ENCODE peak calls at places on chromosomes 3 and 15, in eight cellular contexts. One of them, this sample, is unnamed.

GRCh38 chr3:123169492-123169929 is 32.2 kb upstream of the SEC22A start:
- DNase-seq in neural crest cell: no peak
- DNase-seq in gastrocnemius medialis: no peak
- DNase-seq in Calu3: no peak
- DNase-seq in activated CD4-positive, alpha-beta T cell treated with anti-CD3 and anti-CD28 coated beads, Interleukin-2, amount 10 ng/mL, durations not matched to agents 7 days and 5 days: no peak
- DNase-seq in WTC11: no peak
- DNase-seq in stimulated activated CD8-positive, alpha-beta memory T cell treated with anti-CD3 and anti-CD28 coated beads, Interleukin-15, amount 100 ng/mL, for 4 hours: no peak
- DNase-seq in RWPE1: no peak
- DNase-seq in this sample: no peak

GRCh38 chr15:40702077-40702476 is 7.1 kb downstream of the RAD51 start:
- DNase-seq in neural crest cell: no peak
- DNase-seq in gastrocnemius medialis: no peak
- DNase-seq in Calu3: no peak
- DNase-seq in activated CD4-positive, alpha-beta T cell treated with anti-CD3 and anti-CD28 coated beads, Interleukin-2, amount 10 ng/mL, durations not matched to agents 7 days and 5 days: no peak
- DNase-seq in WTC11: no peak
- DNase-seq in stimulated activated CD8-positive, alpha-beta memory T cell treated with anti-CD3 and anti-CD28 coated beads, Interleukin-15, amount 100 ng/mL, for 4 hours: no peak
- DNase-seq in RWPE1: no peak
- DNase-seq in this sample: peak; percentile 21

GRCh38 chr3:129979891-129980290 is 5.4 kb downstream of the TRH start:
- DNase-seq in neural crest cell: no peak
- DNase-seq in gastrocnemius medialis: no peak
- DNase-seq in Calu3: no peak
- DNase-seq in activated CD4-positive, alpha-beta T cell treated with anti-CD3 and anti-CD28 coated beads, Interleukin-2, amount 10 ng/mL, durations not matched to agents 7 days and 5 days: no peak
- DNase-seq in WTC11: no peak
- DNase-seq in stimulated activated CD8-positive, alpha-beta memory T cell treated with anti-CD3 and anti-CD28 coated beads, Interleukin-15, amount 100 ng/mL, for 4 hours: no peak
- DNase-seq in RWPE1: no peak
- DNase-seq in this sample: no peak

GRCh38 chr3:152497457-152497856 is 228.7 kb downstream of the MBNL1 start:
- DNase-seq in neural crest cell: no peak
- DNase-seq in gastrocnemius medialis: no peak
- DNase-seq in Calu3: no peak
- DNase-seq in activated CD4-positive, alpha-beta T cell treated with anti-CD3 and anti-CD28 coated beads, Interleukin-2, amount 10 ng/mL, durations not matched to agents 7 days and 5 days: no peak
- DNase-seq in WTC11: no peak
- DNase-seq in stimulated activated CD8-positive, alpha-beta memory T cell treated with anti-CD3 and anti-CD28 coated beads, Interleukin-15, amount 100 ng/mL, for 4 hours: no peak
- DNase-seq in RWPE1: no peak
- DNase-seq in this sample: no peak

GRCh38 chr3:186993210-186993782 is 63.0 kb downstream of the ST6GAL1 start:
- DNase-seq in neural crest cell: no peak
- DNase-seq in gastrocnemius medialis: no peak
- DNase-seq in Calu3: no peak
- DNase-seq in activated CD4-positive, alpha-beta T cell treated with anti-CD3 and anti-CD28 coated beads, Interleukin-2, amount 10 ng/mL, durations not matched to agents 7 days and 5 days: no peak
- DNase-seq in WTC11: no peak
- DNase-seq in stimulated activated CD8-positive, alpha-beta memory T cell treated with anti-CD3 and anti-CD28 coated beads, Interleukin-15, amount 100 ng/mL, for 4 hours: no peak
- DNase-seq in RWPE1: no peak
- DNase-seq in this sample: no peak

GRCh38 chr3:89025185-89025584 is 82.2 kb upstream of the EPHA3 start:
- DNase-seq in neural crest cell: no peak
- DNase-seq in gastrocnemius medialis: no peak
- DNase-seq in Calu3: peak; percentile 2
- DNase-seq in activated CD4-positive, alpha-beta T cell treated with anti-CD3 and anti-CD28 coated beads, Interleukin-2, amount 10 ng/mL, durations not matched to agents 7 days and 5 days: no peak
- DNase-seq in WTC11: no peak
- DNase-seq in stimulated activated CD8-positive, alpha-beta memory T cell treated with anti-CD3 and anti-CD28 coated beads, Interleukin-15, amount 100 ng/mL, for 4 hours: no peak
- DNase-seq in RWPE1: peak; percentile 3
- DNase-seq in this sample: no peak

GRCh38 chr3:127486337-127486944 is 104.1 kb downstream of the TPRA1 start:
- DNase-seq in neural crest cell: no peak
- DNase-seq in gastrocnemius medialis: no peak
- DNase-seq in Calu3: no peak
- DNase-seq in activated CD4-positive, alpha-beta T cell treated with anti-CD3 and anti-CD28 coated beads, Interleukin-2, amount 10 ng/mL, durations not matched to agents 7 days and 5 days: no peak
- DNase-seq in WTC11: no peak
- DNase-seq in stimulated activated CD8-positive, alpha-beta memory T cell treated with anti-CD3 and anti-CD28 coated beads, Interleukin-15, amount 100 ng/mL, for 4 hours: no peak
- DNase-seq in RWPE1: no peak
- DNase-seq in this sample: no peak

GRCh38 chr15:49242820-49243219 is 72.8 kb downstream of the GALK2 start:
- DNase-seq in neural crest cell: no peak
- DNase-seq in gastrocnemius medialis: no peak
- DNase-seq in Calu3: no peak
- DNase-seq in activated CD4-positive, alpha-beta T cell treated with anti-CD3 and anti-CD28 coated beads, Interleukin-2, amount 10 ng/mL, durations not matched to agents 7 days and 5 days: no peak
- DNase-seq in WTC11: no peak
- DNase-seq in stimulated activated CD8-positive, alpha-beta memory T cell treated with anti-CD3 and anti-CD28 coated beads, Interleukin-15, amount 100 ng/mL, for 4 hours: no peak
- DNase-seq in RWPE1: no peak
- DNase-seq in this sample: no peak

GRCh38 chr15:49876401-49877038 is 242.5 kb downstream of the ATP8B4 start:
- DNase-seq in neural crest cell: no peak
- DNase-seq in gastrocnemius medialis: peak; percentile 27
- DNase-seq in Calu3: no peak
- DNase-seq in activated CD4-positive, alpha-beta T cell treated with anti-CD3 and anti-CD28 coated beads, Interleukin-2, amount 10 ng/mL, durations not matched to agents 7 days and 5 days: no peak
- DNase-seq in WTC11: peak; percentile 53
- DNase-seq in stimulated activated CD8-positive, alpha-beta memory T cell treated with anti-CD3 and anti-CD28 coated beads, Interleukin-15, amount 100 ng/mL, for 4 hours: no peak
- DNase-seq in RWPE1: no peak
- DNase-seq in this sample: no peak

GRCh38 chr3:156818890-156819289 is 7.3 kb upstream of the LEKR1 start:
- DNase-seq in neural crest cell: no peak
- DNase-seq in gastrocnemius medialis: no peak
- DNase-seq in Calu3: peak; percentile 66
- DNase-seq in activated CD4-positive, alpha-beta T cell treated with anti-CD3 and anti-CD28 coated beads, Interleukin-2, amount 10 ng/mL, durations not matched to agents 7 days and 5 days: no peak
- DNase-seq in WTC11: no peak
- DNase-seq in stimulated activated CD8-positive, alpha-beta memory T cell treated with anti-CD3 and anti-CD28 coated beads, Interleukin-15, amount 100 ng/mL, for 4 hours: no peak
- DNase-seq in RWPE1: peak; percentile 82
- DNase-seq in this sample: no peak

GRCh38 chr3:19399356-19399755 is 251.0 kb downstream of the KCNH8 start:
- DNase-seq in neural crest cell: no peak
- DNase-seq in gastrocnemius medialis: no peak
- DNase-seq in Calu3: no peak
- DNase-seq in activated CD4-positive, alpha-beta T cell treated with anti-CD3 and anti-CD28 coated beads, Interleukin-2, amount 10 ng/mL, durations not matched to agents 7 days and 5 days: no peak
- DNase-seq in WTC11: no peak
- DNase-seq in stimulated activated CD8-positive, alpha-beta memory T cell treated with anti-CD3 and anti-CD28 coated beads, Interleukin-15, amount 100 ng/mL, for 4 hours: no peak
- DNase-seq in RWPE1: no peak
- DNase-seq in this sample: no peak

GRCh38 chr3:194849166-194849875 is 163.6 kb downstream of the FAM43A start:
- DNase-seq in neural crest cell: no peak
- DNase-seq in gastrocnemius medialis: no peak
- DNase-seq in Calu3: no peak
- DNase-seq in activated CD4-positive, alpha-beta T cell treated with anti-CD3 and anti-CD28 coated beads, Interleukin-2, amount 10 ng/mL, durations not matched to agents 7 days and 5 days: no peak
- DNase-seq in WTC11: no peak
- DNase-seq in stimulated activated CD8-positive, alpha-beta memory T cell treated with anti-CD3 and anti-CD28 coated beads, Interleukin-15, amount 100 ng/mL, for 4 hours: no peak
- DNase-seq in RWPE1: no peak
- DNase-seq in this sample: no peak

GRCh38 chr3:28476194-28476593 is 127.6 kb upstream of the AZI2 start:
- DNase-seq in neural crest cell: no peak
- DNase-seq in gastrocnemius medialis: no peak
- DNase-seq in Calu3: no peak
- DNase-seq in activated CD4-positive, alpha-beta T cell treated with anti-CD3 and anti-CD28 coated beads, Interleukin-2, amount 10 ng/mL, durations not matched to agents 7 days and 5 days: no peak
- DNase-seq in WTC11: no peak
- DNase-seq in stimulated activated CD8-positive, alpha-beta memory T cell treated with anti-CD3 and anti-CD28 coated beads, Interleukin-15, amount 100 ng/mL, for 4 hours: no peak
- DNase-seq in RWPE1: peak; percentile 7
- DNase-seq in this sample: peak; percentile 45

GRCh38 chr15:41487376-41487775 is 6.3 kb upstream of the ITPKA start:
- DNase-seq in neural crest cell: no peak
- DNase-seq in gastrocnemius medialis: no peak
- DNase-seq in Calu3: no peak
- DNase-seq in activated CD4-positive, alpha-beta T cell treated with anti-CD3 and anti-CD28 coated beads, Interleukin-2, amount 10 ng/mL, durations not matched to agents 7 days and 5 days: no peak
- DNase-seq in WTC11: no peak
- DNase-seq in stimulated activated CD8-positive, alpha-beta memory T cell treated with anti-CD3 and anti-CD28 coated beads, Interleukin-15, amount 100 ng/mL, for 4 hours: no peak
- DNase-seq in RWPE1: no peak
- DNase-seq in this sample: no peak

GRCh38 chr15:75725021-75725718 is 12.5 kb upstream of the CSPG4 start:
- DNase-seq in neural crest cell: no peak
- DNase-seq in gastrocnemius medialis: peak; percentile 7
- DNase-seq in Calu3: no peak
- DNase-seq in activated CD4-positive, alpha-beta T cell treated with anti-CD3 and anti-CD28 coated beads, Interleukin-2, amount 10 ng/mL, durations not matched to agents 7 days and 5 days: no peak
- DNase-seq in WTC11: no peak
- DNase-seq in stimulated activated CD8-positive, alpha-beta memory T cell treated with anti-CD3 and anti-CD28 coated beads, Interleukin-15, amount 100 ng/mL, for 4 hours: no peak
- DNase-seq in RWPE1: no peak
- DNase-seq in this sample: no peak

GRCh38 chr3:36729204-36730056 is 34.9 kb downstream of the DCLK3 start:
- DNase-seq in neural crest cell: no peak
- DNase-seq in gastrocnemius medialis: no peak
- DNase-seq in Calu3: no peak
- DNase-seq in activated CD4-positive, alpha-beta T cell treated with anti-CD3 and anti-CD28 coated beads, Interleukin-2, amount 10 ng/mL, durations not matched to agents 7 days and 5 days: no peak
- DNase-seq in WTC11: no peak
- DNase-seq in stimulated activated CD8-positive, alpha-beta memory T cell treated with anti-CD3 and anti-CD28 coated beads, Interleukin-15, amount 100 ng/mL, for 4 hours: no peak
- DNase-seq in RWPE1: peak; percentile 30
- DNase-seq in this sample: peak; percentile 55